ENCODE peak calls at places on chromosomes 6 and 20, in six cellular contexts. P is mucosa of descending colon, X is lower lobe of right lung, N is esophagus squamous epithelium, T is tibial artery, S is hepatocyte. F is an unnamed sample.

GRCh38 chr6:11729083-11729482 is 49.5 kb downstream of the ADTRP start:
- DNase-seq in N (no peak), T (no peak), P (no peak), S (no peak), X (no peak), F (no peak)

GRCh38 chr6:115613488-115613887 is 447.2 kb downstream of the FRK start:
- DNase-seq in S (no peak), T (no peak), N (no peak), X (no peak), P (no peak), F (peak; percentile 13)

GRCh38 chr6:30043744-30044143 is 17.3 kb upstream of the POLR1H start:
- DNase-seq in T (no peak), S (no peak), N (no peak), X (no peak), P (no peak), F (no peak)

GRCh38 chr20:40657526-40657925 is 31.5 kb downstream of the MAFB start:
- DNase-seq in T (peak; percentile 60), S (no peak), N (no peak), X (no peak), P (no peak), F (no peak)

GRCh38 chr20:38604873-38605303 is 3.3 kb downstream of the ARHGAP40 start:
- DNase-seq in T (no peak), X (no peak), N (no peak), S (peak; percentile 55), P (no peak), F (peak; percentile 69)

GRCh38 chr20:24674921-24675605 is 205.6 kb downstream of the SYNDIG1 start:
- DNase-seq in N (no peak), T (no peak), X (peak; percentile 2), P (no peak), S (no peak), F (no peak)

GRCh38 chr6:4776493-4776966 is 326 bp downstream of the CDYL start:
- DNase-seq in S (no peak), P (peak; percentile 74), X (peak; percentile 77), N (no peak), T (peak; percentile 37), F (no peak)

GRCh38 chr6:90186637-90187361 is 109.8 kb downstream of the BACH2 start:
- DNase-seq in X (peak; percentile 50), P (no peak), S (no peak), N (no peak), T (no peak), F (no peak)

GRCh38 chr6:85403331-85404015 is 46.4 kb upstream of the NT5E start:
- DNase-seq in T (no peak), N (no peak), P (no peak), S (peak; percentile 28), X (no peak), F (peak; percentile 42)

DNA sequence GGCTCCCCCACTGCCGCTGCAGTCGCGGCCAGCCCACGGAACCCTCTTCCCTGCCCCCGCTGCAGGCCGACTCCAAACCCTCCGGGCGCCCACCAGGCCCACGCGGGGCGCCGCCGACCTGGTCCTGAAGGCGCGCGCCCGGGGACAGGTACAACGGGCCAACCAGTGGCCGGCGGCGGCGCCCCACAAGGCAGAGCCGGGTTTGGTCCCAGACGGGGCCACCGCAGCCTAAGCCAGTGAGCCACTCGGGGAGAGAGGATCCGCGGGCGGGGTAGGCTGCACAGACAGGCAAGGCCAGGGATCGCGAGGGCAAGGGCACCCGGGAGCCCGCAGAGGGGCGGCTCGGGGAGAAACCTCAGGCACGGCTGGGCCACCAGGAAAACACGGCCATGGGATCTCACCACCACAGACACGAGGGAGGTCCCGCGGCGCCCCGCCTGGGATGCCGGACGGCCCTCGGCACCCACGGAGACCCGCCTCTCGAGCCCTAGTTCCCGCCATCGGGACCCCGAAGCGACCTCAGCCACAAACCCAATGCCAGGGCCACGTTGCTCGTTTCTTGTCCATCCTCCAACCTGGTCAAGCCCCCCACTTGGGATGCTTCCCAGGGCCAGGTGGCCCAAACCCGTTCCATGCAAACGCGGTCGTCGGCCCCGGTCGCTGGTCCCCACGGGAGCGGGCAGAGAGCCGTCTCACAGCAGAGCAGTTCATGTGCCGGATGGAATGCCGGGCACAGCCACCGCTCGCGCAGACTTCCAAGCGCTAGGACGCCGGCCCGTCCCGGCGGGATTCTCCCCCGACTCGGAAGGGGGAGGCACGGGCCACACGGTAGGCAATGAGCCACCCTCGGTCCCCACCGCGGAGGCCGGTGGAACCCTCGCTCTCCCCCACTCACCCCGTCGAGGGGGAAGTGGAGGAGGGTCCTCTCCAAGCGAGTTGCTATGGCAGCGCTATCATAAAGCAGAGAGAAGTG is 1956.6 kb upstream of the DEFB115 start:
- DNase-seq in S (no peak), N (no peak), X (no peak), P (no peak), T (no peak), F (no peak)
- H3K9me3 ChIP-seq in S (no peaks in the 10 kb centered on the region), N (no peaks in the 10 kb centered on the region), X (peaks cover 7% of the 10 kb centered on the region), P (peaks cover 77% of the 10 kb centered on the region), T (no peaks in the 10 kb centered on the region), F (no peaks in the 10 kb centered on the region)

GRCh38 chr20:62255976-62256375 is 17.7 kb downstream of the OSBPL2 start:
- DNase-seq in T (no peak), X (no peak), S (no peak), P (no peak), N (no peak), F (no peak)

GRCh38 chr20:62263396-62263795 is 25.1 kb downstream of the OSBPL2 start:
- DNase-seq in T (no peak), P (no peak), N (no peak), X (no peak), S (no peak), F (no peak)

GRCh38 chr20:62262064-62262463 is 23.7 kb downstream of the OSBPL2 start:
- DNase-seq in S (no peak), P (no peak), N (no peak), T (no peak), X (no peak), F (no peak)

GRCh38 chr20:62258499-62259293 is 20.4 kb downstream of the OSBPL2 start:
- DNase-seq in N (no peak), P (no peak), X (no peak), T (peak; percentile 73), S (no peak), F (peak; percentile 84)

GRCh38 chr20:62259294-62259565 is 20.9 kb downstream of the OSBPL2 start:
- DNase-seq in T (no peak), S (no peak), X (no peak), N (no peak), P (no peak), F (no peak)
- H3K36me3 ChIP-seq in T (peaks cover 56% of the 10 kb centered on the region), S (no peaks in the 10 kb centered on the region), X (peaks cover 95% of the 10 kb centered on the region), N (peaks cover 22% of the 10 kb centered on the region), P (no peaks in the 10 kb centered on the region), F (peaks cover 61% of the 10 kb centered on the region)

DNA sequence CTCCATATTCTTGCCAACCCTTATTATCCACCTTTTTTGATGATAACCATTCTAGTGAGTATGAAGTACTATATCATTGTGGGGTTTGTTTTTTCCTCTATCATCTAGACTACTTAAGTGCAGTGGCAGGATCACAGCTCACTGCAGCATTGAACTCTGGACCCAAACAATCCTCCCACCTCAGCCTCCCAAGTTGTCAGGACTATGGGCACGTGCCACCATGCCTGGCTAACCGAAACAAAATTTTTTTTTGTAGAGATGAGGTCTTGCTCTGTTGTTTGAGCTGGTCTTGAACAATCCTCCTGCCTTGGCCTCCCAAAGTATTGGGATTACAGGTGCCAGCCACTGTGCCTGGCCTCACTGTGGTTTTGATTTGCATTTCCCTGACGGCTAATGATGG is 67.5 kb downstream of the TRPC4AP start:
- DNase-seq in P (no peak), N (no peak), S (no peak), X (no peak), T (no peak), F (no peak)
- H3K9me3 ChIP-seq in P (no peaks in the 10 kb centered on the region), N (no peaks in the 10 kb centered on the region), S (no peaks in the 10 kb centered on the region), X (no peaks in the 10 kb centered on the region), T (no peaks in the 10 kb centered on the region), F (no peaks in the 10 kb centered on the region)

DNA sequence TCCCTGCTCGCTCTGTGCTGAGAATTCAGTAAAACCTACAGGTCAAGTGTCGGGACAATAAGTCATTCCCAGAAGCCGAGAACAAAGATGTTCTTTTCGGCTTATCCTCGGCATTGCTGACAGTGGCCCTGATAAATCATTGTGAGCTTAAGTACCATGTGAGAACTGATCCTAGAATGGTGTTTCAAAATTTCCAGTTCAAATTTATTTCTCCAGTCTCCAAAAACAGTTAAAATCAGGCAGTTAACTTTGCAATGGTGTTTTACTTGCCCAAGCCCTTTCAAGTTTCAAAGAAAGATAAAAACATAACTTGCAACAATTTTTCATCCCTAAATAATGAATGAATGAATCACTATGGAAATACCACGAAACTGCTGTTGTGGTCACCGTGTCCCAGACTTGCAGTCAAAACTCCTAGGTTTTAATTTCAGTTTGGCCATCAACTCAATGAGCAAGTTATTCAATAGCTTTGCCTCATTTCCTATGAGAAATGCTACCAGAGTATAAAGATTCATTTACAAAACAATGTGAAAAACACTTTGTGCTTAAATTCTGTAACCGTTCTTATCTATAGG is 4.3 kb downstream of the ATP5F1E start:
- DNase-seq in T (no peak), X (no peak), P (no peak), S (no peak), N (no peak), F (no peak)
- H3K36me3 ChIP-seq in T (peaks cover 50% of the 10 kb centered on the region), X (peaks cover 77% of the 10 kb centered on the region), P (no peaks in the 10 kb centered on the region), S (peaks cover 3% of the 10 kb centered on the region), N (no peaks in the 10 kb centered on the region), F (peaks cover 84% of the 10 kb centered on the region)

GRCh38 chr6:168713839-168714238 is 272.9 kb downstream of the SMOC2 start:
- DNase-seq in S (peak; percentile 71), P (peak; percentile 73), N (no peak), T (no peak), X (no peak), F (peak; percentile 62)

GRCh38 chr6:168716581-168716980 is 275.6 kb downstream of the SMOC2 start:
- DNase-seq in X (no peak), P (peak; percentile 27), T (no peak), S (no peak), N (no peak), F (no peak)

GRCh38 chr6:168713013-168713412 is 272.0 kb downstream of the SMOC2 start:
- DNase-seq in T (no peak), X (no peak), N (no peak), S (no peak), P (no peak), F (no peak)

GRCh38 chr6:168715643-168716481 is 274.9 kb downstream of the SMOC2 start:
- DNase-seq in T (no peak), P (no peak), N (no peak), X (no peak), S (no peak), F (no peak)

GRCh38 chr6:168714547-168715260 is 273.7 kb downstream of the SMOC2 start:
- DNase-seq in N (no peak), S (no peak), X (no peak), T (no peak), P (no peak), F (no peak)
- H3K9me3 ChIP-seq in N (no peaks in the 10 kb centered on the region), S (no peaks in the 10 kb centered on the region), X (no peaks in the 10 kb centered on the region), T (no peaks in the 10 kb centered on the region), P (no peaks in the 10 kb centered on the region), F (no peaks in the 10 kb centered on the region)

DNA sequence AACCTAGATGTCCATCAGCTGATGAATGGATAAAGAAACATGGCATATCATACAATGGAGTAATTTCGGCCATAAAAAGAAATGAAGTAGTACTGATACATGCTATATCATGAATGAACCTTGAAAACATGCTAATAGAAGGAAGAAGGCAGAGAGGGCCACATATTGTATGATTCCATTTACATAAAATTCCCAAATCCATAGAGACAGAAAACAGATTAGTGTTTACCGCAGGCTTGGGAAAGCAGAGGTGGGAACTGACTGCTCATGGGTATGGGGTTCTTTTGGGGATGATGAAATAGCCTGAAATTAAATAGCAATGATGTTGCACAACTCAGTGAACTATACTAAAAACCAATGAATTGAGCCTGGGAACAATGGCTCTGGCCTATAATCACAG is 58.3 kb downstream of the SERAC1 start:
- DNase-seq in S (no peak), P (no peak), X (no peak), N (no peak), T (no peak), F (no peak)
- H3K36me3 ChIP-seq in S (no peaks in the 10 kb centered on the region), P (no peaks in the 10 kb centered on the region), X (peaks cover 59% of the 10 kb centered on the region), N (no peaks in the 10 kb centered on the region), T (peaks cover 48% of the 10 kb centered on the region), F (peaks cover 24% of the 10 kb centered on the region)